ENCODE peak calls at places on chromosomes 11 and 22, in seven cellular contexts. One of them, this sample, is unnamed.

GRCh38 chr11:134196756-134197155 is 27.0 kb downstream of the NCAPD3 start:
- DNase-seq in AG08396: no peak
- DNase-seq in activated T-helper 1 cell treated with anti-CD3 and anti-CD28 coated beads, Interleukin-12 subunit alpha, Interleukin-12 subunit beta, Interleukin-2, Interleukin-4 antibody, amounts not matched to agents 30 ng/mL and 10 ng/mL and 1 ng/mL, durations not matched to agents 14 hours and 24 hours and 36 hours: no peak
- DNase-seq in NCI-H1092: no peak
- DNase-seq in endothelial cell: no peak
- DNase-seq in lower leg skin: no peak
- DNase-seq in hypothalamus: no peak
- DNase-seq in this sample: no peak

GRCh38 chr11:5922749-5923426 is 19.2 kb upstream of the OR56A3 start:
- DNase-seq in AG08396: no peak
- DNase-seq in activated T-helper 1 cell treated with anti-CD3 and anti-CD28 coated beads, Interleukin-12 subunit alpha, Interleukin-12 subunit beta, Interleukin-2, Interleukin-4 antibody, amounts not matched to agents 30 ng/mL and 10 ng/mL and 1 ng/mL, durations not matched to agents 14 hours and 24 hours and 36 hours: no peak
- DNase-seq in NCI-H1092: no peak
- DNase-seq in endothelial cell: no peak
- DNase-seq in lower leg skin: no peak
- DNase-seq in hypothalamus: no peak
- DNase-seq in this sample: no peak

GRCh38 chr11:3123316-3123715 is 41.8 kb downstream of the OSBPL5 start:
- DNase-seq in AG08396: no peak
- DNase-seq in activated T-helper 1 cell treated with anti-CD3 and anti-CD28 coated beads, Interleukin-12 subunit alpha, Interleukin-12 subunit beta, Interleukin-2, Interleukin-4 antibody, amounts not matched to agents 30 ng/mL and 10 ng/mL and 1 ng/mL, durations not matched to agents 14 hours and 24 hours and 36 hours: no peak
- DNase-seq in NCI-H1092: peak
- DNase-seq in endothelial cell: no peak
- DNase-seq in lower leg skin: peak
- DNase-seq in hypothalamus: peak
- DNase-seq in this sample: peak

GRCh38 chr11:3824714-3825472 is 15.9 kb downstream of the RHOG start:
- DNase-seq in AG08396: peak
- DNase-seq in activated T-helper 1 cell treated with anti-CD3 and anti-CD28 coated beads, Interleukin-12 subunit alpha, Interleukin-12 subunit beta, Interleukin-2, Interleukin-4 antibody, amounts not matched to agents 30 ng/mL and 10 ng/mL and 1 ng/mL, durations not matched to agents 14 hours and 24 hours and 36 hours: peak
- DNase-seq in NCI-H1092: no peak
- DNase-seq in endothelial cell: peak
- DNase-seq in lower leg skin: no peak
- DNase-seq in hypothalamus: peak
- DNase-seq in this sample: no peak

GRCh38 chr11:8059571-8060011 is 21.4 kb upstream of the TUB start:
- DNase-seq in AG08396: no peak
- DNase-seq in activated T-helper 1 cell treated with anti-CD3 and anti-CD28 coated beads, Interleukin-12 subunit alpha, Interleukin-12 subunit beta, Interleukin-2, Interleukin-4 antibody, amounts not matched to agents 30 ng/mL and 10 ng/mL and 1 ng/mL, durations not matched to agents 14 hours and 24 hours and 36 hours: no peak
- DNase-seq in NCI-H1092: no peak
- DNase-seq in endothelial cell: no peak
- DNase-seq in lower leg skin: peak
- DNase-seq in hypothalamus: no peak
- DNase-seq in this sample: no peak

GRCh38 chr22:20013382-20013871 is 3.2 kb downstream of the ARVCF start:
- DNase-seq in AG08396: peak
- DNase-seq in activated T-helper 1 cell treated with anti-CD3 and anti-CD28 coated beads, Interleukin-12 subunit alpha, Interleukin-12 subunit beta, Interleukin-2, Interleukin-4 antibody, amounts not matched to agents 30 ng/mL and 10 ng/mL and 1 ng/mL, durations not matched to agents 14 hours and 24 hours and 36 hours: no peak
- DNase-seq in NCI-H1092: peak
- DNase-seq in endothelial cell: peak
- DNase-seq in lower leg skin: no peak
- DNase-seq in hypothalamus: peak
- DNase-seq in this sample: no peak

GRCh38 chr11:125873881-125874555 is 13.4 kb upstream of the HYLS1 start:
- DNase-seq in AG08396: no peak
- DNase-seq in activated T-helper 1 cell treated with anti-CD3 and anti-CD28 coated beads, Interleukin-12 subunit alpha, Interleukin-12 subunit beta, Interleukin-2, Interleukin-4 antibody, amounts not matched to agents 30 ng/mL and 10 ng/mL and 1 ng/mL, durations not matched to agents 14 hours and 24 hours and 36 hours: no peak
- DNase-seq in NCI-H1092: no peak
- DNase-seq in endothelial cell: no peak
- DNase-seq in lower leg skin: no peak
- DNase-seq in hypothalamus: no peak
- DNase-seq in this sample: no peak

GRCh38 chr11:638616-639323 is 1.7 kb downstream of the DRD4 start:
- DNase-seq in AG08396: no peak
- DNase-seq in activated T-helper 1 cell treated with anti-CD3 and anti-CD28 coated beads, Interleukin-12 subunit alpha, Interleukin-12 subunit beta, Interleukin-2, Interleukin-4 antibody, amounts not matched to agents 30 ng/mL and 10 ng/mL and 1 ng/mL, durations not matched to agents 14 hours and 24 hours and 36 hours: no peak
- DNase-seq in NCI-H1092: no peak
- DNase-seq in endothelial cell: no peak
- DNase-seq in lower leg skin: no peak
- DNase-seq in hypothalamus: no peak
- DNase-seq in this sample: no peak

GRCh38 chr11:60905551-60906113 is 753 bp downstream of the PRPF19 start:
- DNase-seq in AG08396: no peak
- DNase-seq in activated T-helper 1 cell treated with anti-CD3 and anti-CD28 coated beads, Interleukin-12 subunit alpha, Interleukin-12 subunit beta, Interleukin-2, Interleukin-4 antibody, amounts not matched to agents 30 ng/mL and 10 ng/mL and 1 ng/mL, durations not matched to agents 14 hours and 24 hours and 36 hours: no peak
- DNase-seq in NCI-H1092: no peak
- DNase-seq in endothelial cell: no peak
- DNase-seq in lower leg skin: no peak
- DNase-seq in hypothalamus: no peak
- DNase-seq in this sample: no peak

GRCh38 chr11:126442523-126442922 is 87.0 kb downstream of the ST3GAL4 start:
- DNase-seq in AG08396: no peak
- DNase-seq in activated T-helper 1 cell treated with anti-CD3 and anti-CD28 coated beads, Interleukin-12 subunit alpha, Interleukin-12 subunit beta, Interleukin-2, Interleukin-4 antibody, amounts not matched to agents 30 ng/mL and 10 ng/mL and 1 ng/mL, durations not matched to agents 14 hours and 24 hours and 36 hours: no peak
- DNase-seq in NCI-H1092: no peak
- DNase-seq in endothelial cell: no peak
- DNase-seq in lower leg skin: no peak
- DNase-seq in hypothalamus: no peak
- DNase-seq in this sample: no peak

GRCh38 chr11:112785104-112785503 is 176.1 kb upstream of the NCAM1 start:
- DNase-seq in AG08396: peak
- DNase-seq in activated T-helper 1 cell treated with anti-CD3 and anti-CD28 coated beads, Interleukin-12 subunit alpha, Interleukin-12 subunit beta, Interleukin-2, Interleukin-4 antibody, amounts not matched to agents 30 ng/mL and 10 ng/mL and 1 ng/mL, durations not matched to agents 14 hours and 24 hours and 36 hours: no peak
- DNase-seq in NCI-H1092: no peak
- DNase-seq in endothelial cell: no peak
- DNase-seq in lower leg skin: peak
- DNase-seq in hypothalamus: no peak
- DNase-seq in this sample: no peak

GRCh38 chr22:29314074-29314473 is 1.4 kb downstream of the RASL10A start:
- DNase-seq in AG08396: no peak
- DNase-seq in activated T-helper 1 cell treated with anti-CD3 and anti-CD28 coated beads, Interleukin-12 subunit alpha, Interleukin-12 subunit beta, Interleukin-2, Interleukin-4 antibody, amounts not matched to agents 30 ng/mL and 10 ng/mL and 1 ng/mL, durations not matched to agents 14 hours and 24 hours and 36 hours: no peak
- DNase-seq in NCI-H1092: no peak
- DNase-seq in endothelial cell: no peak
- DNase-seq in lower leg skin: no peak
- DNase-seq in hypothalamus: no peak
- DNase-seq in this sample: no peak

GRCh38 chr11:44286911-44287310 is 23.0 kb downstream of the ALX4 start:
- DNase-seq in AG08396: no peak
- DNase-seq in activated T-helper 1 cell treated with anti-CD3 and anti-CD28 coated beads, Interleukin-12 subunit alpha, Interleukin-12 subunit beta, Interleukin-2, Interleukin-4 antibody, amounts not matched to agents 30 ng/mL and 10 ng/mL and 1 ng/mL, durations not matched to agents 14 hours and 24 hours and 36 hours: no peak
- DNase-seq in NCI-H1092: no peak
- DNase-seq in endothelial cell: no peak
- DNase-seq in lower leg skin: no peak
- DNase-seq in hypothalamus: no peak
- DNase-seq in this sample: no peak

GRCh38 chr11:103585911-103586310 is 450.5 kb upstream of the DDI1 start:
- DNase-seq in AG08396: no peak
- DNase-seq in activated T-helper 1 cell treated with anti-CD3 and anti-CD28 coated beads, Interleukin-12 subunit alpha, Interleukin-12 subunit beta, Interleukin-2, Interleukin-4 antibody, amounts not matched to agents 30 ng/mL and 10 ng/mL and 1 ng/mL, durations not matched to agents 14 hours and 24 hours and 36 hours: no peak
- DNase-seq in NCI-H1092: no peak
- DNase-seq in endothelial cell: no peak
- DNase-seq in lower leg skin: no peak
- DNase-seq in hypothalamus: no peak
- DNase-seq in this sample: no peak

GRCh38 chr22:27074016-27074415 is 416.6 kb downstream of the MIAT start:
- DNase-seq in AG08396: no peak
- DNase-seq in activated T-helper 1 cell treated with anti-CD3 and anti-CD28 coated beads, Interleukin-12 subunit alpha, Interleukin-12 subunit beta, Interleukin-2, Interleukin-4 antibody, amounts not matched to agents 30 ng/mL and 10 ng/mL and 1 ng/mL, durations not matched to agents 14 hours and 24 hours and 36 hours: no peak
- DNase-seq in NCI-H1092: no peak
- DNase-seq in endothelial cell: no peak
- DNase-seq in lower leg skin: no peak
- DNase-seq in hypothalamus: no peak
- DNase-seq in this sample: no peak

GRCh38 chr11:77821349-77821851 is 456 bp downstream of the AAMDC start:
- DNase-seq in AG08396: peak
- DNase-seq in activated T-helper 1 cell treated with anti-CD3 and anti-CD28 coated beads, Interleukin-12 subunit alpha, Interleukin-12 subunit beta, Interleukin-2, Interleukin-4 antibody, amounts not matched to agents 30 ng/mL and 10 ng/mL and 1 ng/mL, durations not matched to agents 14 hours and 24 hours and 36 hours: peak
- DNase-seq in NCI-H1092: no peak
- DNase-seq in endothelial cell: peak
- DNase-seq in lower leg skin: peak
- DNase-seq in hypothalamus: peak
- DNase-seq in this sample: no peak

GRCh38 chr22:46935506-46936377 is 173.3 kb downstream of the TBC1D22A start:
- DNase-seq in AG08396: no peak
- DNase-seq in activated T-helper 1 cell treated with anti-CD3 and anti-CD28 coated beads, Interleukin-12 subunit alpha, Interleukin-12 subunit beta, Interleukin-2, Interleukin-4 antibody, amounts not matched to agents 30 ng/mL and 10 ng/mL and 1 ng/mL, durations not matched to agents 14 hours and 24 hours and 36 hours: no peak
- DNase-seq in NCI-H1092: no peak
- DNase-seq in endothelial cell: no peak
- DNase-seq in lower leg skin: peak
- DNase-seq in hypothalamus: no peak
- DNase-seq in this sample: no peak

GRCh38 chr11:12433571-12434061 is 56.2 kb downstream of the PARVA start:
- DNase-seq in AG08396: peak
- DNase-seq in activated T-helper 1 cell treated with anti-CD3 and anti-CD28 coated beads, Interleukin-12 subunit alpha, Interleukin-12 subunit beta, Interleukin-2, Interleukin-4 antibody, amounts not matched to agents 30 ng/mL and 10 ng/mL and 1 ng/mL, durations not matched to agents 14 hours and 24 hours and 36 hours: no peak
- DNase-seq in NCI-H1092: no peak
- DNase-seq in endothelial cell: no peak
- DNase-seq in lower leg skin: peak
- DNase-seq in hypothalamus: no peak
- DNase-seq in this sample: no peak

GRCh38 chr11:124707813-124708212 is 31.9 kb upstream of the NRGN start:
- DNase-seq in AG08396: no peak
- DNase-seq in activated T-helper 1 cell treated with anti-CD3 and anti-CD28 coated beads, Interleukin-12 subunit alpha, Interleukin-12 subunit beta, Interleukin-2, Interleukin-4 antibody, amounts not matched to agents 30 ng/mL and 10 ng/mL and 1 ng/mL, durations not matched to agents 14 hours and 24 hours and 36 hours: no peak
- DNase-seq in NCI-H1092: no peak
- DNase-seq in endothelial cell: no peak
- DNase-seq in lower leg skin: no peak
- DNase-seq in hypothalamus: no peak
- DNase-seq in this sample: no peak

GRCh38 chr22:32567544-32567943 is 92.9 kb downstream of the FBXO7 start:
- DNase-seq in AG08396: no peak
- DNase-seq in activated T-helper 1 cell treated with anti-CD3 and anti-CD28 coated beads, Interleukin-12 subunit alpha, Interleukin-12 subunit beta, Interleukin-2, Interleukin-4 antibody, amounts not matched to agents 30 ng/mL and 10 ng/mL and 1 ng/mL, durations not matched to agents 14 hours and 24 hours and 36 hours: no peak
- DNase-seq in NCI-H1092: no peak
- DNase-seq in endothelial cell: no peak
- DNase-seq in lower leg skin: peak
- DNase-seq in hypothalamus: no peak
- DNase-seq in this sample: no peak

GRCh38 chr22:36144886-36145541 is 15.5 kb downstream of the APOL3 start:
- DNase-seq in AG08396: peak
- DNase-seq in activated T-helper 1 cell treated with anti-CD3 and anti-CD28 coated beads, Interleukin-12 subunit alpha, Interleukin-12 subunit beta, Interleukin-2, Interleukin-4 antibody, amounts not matched to agents 30 ng/mL and 10 ng/mL and 1 ng/mL, durations not matched to agents 14 hours and 24 hours and 36 hours: no peak
- DNase-seq in NCI-H1092: peak
- DNase-seq in endothelial cell: peak
- DNase-seq in lower leg skin: no peak
- DNase-seq in hypothalamus: peak
- DNase-seq in this sample: no peak

GRCh38 chr11:134039726-134040385 is 29.0 kb upstream of the JAM3 start:
- DNase-seq in AG08396: no peak
- DNase-seq in activated T-helper 1 cell treated with anti-CD3 and anti-CD28 coated beads, Interleukin-12 subunit alpha, Interleukin-12 subunit beta, Interleukin-2, Interleukin-4 antibody, amounts not matched to agents 30 ng/mL and 10 ng/mL and 1 ng/mL, durations not matched to agents 14 hours and 24 hours and 36 hours: no peak
- DNase-seq in NCI-H1092: no peak
- DNase-seq in endothelial cell: no peak
- DNase-seq in lower leg skin: no peak
- DNase-seq in hypothalamus: no peak
- DNase-seq in this sample: no peak

GRCh38 chr11:88231894-88232482 is 56.7 kb upstream of the RAB38 start:
- DNase-seq in AG08396: peak
- DNase-seq in activated T-helper 1 cell treated with anti-CD3 and anti-CD28 coated beads, Interleukin-12 subunit alpha, Interleukin-12 subunit beta, Interleukin-2, Interleukin-4 antibody, amounts not matched to agents 30 ng/mL and 10 ng/mL and 1 ng/mL, durations not matched to agents 14 hours and 24 hours and 36 hours: peak
- DNase-seq in NCI-H1092: peak
- DNase-seq in endothelial cell: peak
- DNase-seq in lower leg skin: no peak
- DNase-seq in hypothalamus: no peak
- DNase-seq in this sample: no peak

GRCh38 chr22:23119492-23120414 is 22.0 kb downstream of the RSPH14 start:
- DNase-seq in AG08396: no peak
- DNase-seq in activated T-helper 1 cell treated with anti-CD3 and anti-CD28 coated beads, Interleukin-12 subunit alpha, Interleukin-12 subunit beta, Interleukin-2, Interleukin-4 antibody, amounts not matched to agents 30 ng/mL and 10 ng/mL and 1 ng/mL, durations not matched to agents 14 hours and 24 hours and 36 hours: peak
- DNase-seq in NCI-H1092: no peak
- DNase-seq in endothelial cell: no peak
- DNase-seq in lower leg skin: no peak
- DNase-seq in hypothalamus: no peak
- DNase-seq in this sample: no peak

GRCh38 chr11:38543311-38543710 is 1945.3 kb upstream of the RAG2 start:
- DNase-seq in AG08396: peak
- DNase-seq in activated T-helper 1 cell treated with anti-CD3 and anti-CD28 coated beads, Interleukin-12 subunit alpha, Interleukin-12 subunit beta, Interleukin-2, Interleukin-4 antibody, amounts not matched to agents 30 ng/mL and 10 ng/mL and 1 ng/mL, durations not matched to agents 14 hours and 24 hours and 36 hours: no peak
- DNase-seq in NCI-H1092: no peak
- DNase-seq in endothelial cell: no peak
- DNase-seq in lower leg skin: no peak
- DNase-seq in hypothalamus: no peak
- DNase-seq in this sample: no peak

GRCh38 chr22:46588279-46589140 is 31.7 kb upstream of the GRAMD4 start:
- DNase-seq in AG08396: no peak
- DNase-seq in activated T-helper 1 cell treated with anti-CD3 and anti-CD28 coated beads, Interleukin-12 subunit alpha, Interleukin-12 subunit beta, Interleukin-2, Interleukin-4 antibody, amounts not matched to agents 30 ng/mL and 10 ng/mL and 1 ng/mL, durations not matched to agents 14 hours and 24 hours and 36 hours: no peak
- DNase-seq in NCI-H1092: no peak
- DNase-seq in endothelial cell: no peak
- DNase-seq in lower leg skin: no peak
- DNase-seq in hypothalamus: peak
- DNase-seq in this sample: no peak

GRCh38 chr11:60924906-60925684 is 835 bp downstream of the TMEM132A start:
- DNase-seq in AG08396: no peak
- DNase-seq in activated T-helper 1 cell treated with anti-CD3 and anti-CD28 coated beads, Interleukin-12 subunit alpha, Interleukin-12 subunit beta, Interleukin-2, Interleukin-4 antibody, amounts not matched to agents 30 ng/mL and 10 ng/mL and 1 ng/mL, durations not matched to agents 14 hours and 24 hours and 36 hours: no peak
- DNase-seq in NCI-H1092: no peak
- DNase-seq in endothelial cell: peak
- DNase-seq in lower leg skin: no peak
- DNase-seq in hypothalamus: no peak
- DNase-seq in this sample: no peak

GRCh38 chr11:128367573-128367972 is 219.8 kb downstream of the ETS1 start:
- DNase-seq in AG08396: no peak
- DNase-seq in activated T-helper 1 cell treated with anti-CD3 and anti-CD28 coated beads, Interleukin-12 subunit alpha, Interleukin-12 subunit beta, Interleukin-2, Interleukin-4 antibody, amounts not matched to agents 30 ng/mL and 10 ng/mL and 1 ng/mL, durations not matched to agents 14 hours and 24 hours and 36 hours: no peak
- DNase-seq in NCI-H1092: no peak
- DNase-seq in endothelial cell: no peak
- DNase-seq in lower leg skin: no peak
- DNase-seq in hypothalamus: no peak
- DNase-seq in this sample: no peak

GRCh38 chr11:121829159-121829643 is 286.8 kb downstream of the BLID start:
- DNase-seq in AG08396: peak
- DNase-seq in activated T-helper 1 cell treated with anti-CD3 and anti-CD28 coated beads, Interleukin-12 subunit alpha, Interleukin-12 subunit beta, Interleukin-2, Interleukin-4 antibody, amounts not matched to agents 30 ng/mL and 10 ng/mL and 1 ng/mL, durations not matched to agents 14 hours and 24 hours and 36 hours: no peak
- DNase-seq in NCI-H1092: no peak
- DNase-seq in endothelial cell: no peak
- DNase-seq in lower leg skin: peak
- DNase-seq in hypothalamus: no peak
- DNase-seq in this sample: no peak